ENCODE peak calls at places on chromosome 1, in ten cellular contexts. F is K562; D is CD4-positive, alpha-beta T cell; J is thoracic aorta; I is colonic mucosa; A is right atrium auricular region; O is esophagus muscularis mucosa; R is H1; H is A549; C is IMR-90. B is an unnamed sample.

GRCh38 chr1:24415910-24416665 is 486 bp downstream of the NIPAL3 start:
- DNase-seq in J (no peak), I (peak; percentile 59), A (no peak), O (no peak), R (no peak), F (peak; percentile 41), C (peak; percentile 28), H (peak; percentile 12), D (no peak), B (peak; percentile 45)

GRCh38 chr1:48043524-48043923 is 46.3 kb upstream of the TRABD2B start:
- DNase-seq in R (no peak), D (no peak), A (no peak), F (no peak), H (no peak), I (no peak), J (no peak), C (no peak), O (no peak), B (no peak)

GRCh38 chr1:10624256-10625050 is 149.7 kb downstream of the PEX14 start:
- DNase-seq in A (no peak), R (no peak), J (no peak), C (no peak), D (no peak), I (no peak), O (no peak), H (no peak), F (no peak), B (no peak)

GRCh38 chr1:109589177-109589576 is 30.2 kb downstream of the GNAT2 start:
- DNase-seq in I (no peak), O (no peak), J (no peak), F (no peak), R (no peak), A (no peak), H (no peak), C (no peak), D (no peak), B (no peak)

GRCh38 chr1:217605390-217605789 is 25.5 kb downstream of the GPATCH2 start:
- DNase-seq in H (no peak), F (no peak), O (no peak), C (no peak), A (no peak), D (no peak), R (no peak), J (no peak), I (no peak), B (no peak)

GRCh38 chr1:209751627-209752231 is 4.1 kb upstream of the TRAF3IP3 start:
- DNase-seq in O (no peak), I (no peak), J (no peak), F (no peak), A (no peak), R (no peak), H (no peak), C (no peak), D (no peak), B (no peak)

GRCh38 chr1:234845836-234846235 is 235.9 kb upstream of the IRF2BP2 start:
- DNase-seq in C (no peak), A (no peak), O (no peak), F (no peak), R (no peak), H (no peak), J (no peak), I (no peak), D (no peak), B (no peak)

GRCh38 chr1:227890451-227891222 is 57.1 kb downstream of the WNT9A start:
- DNase-seq in H (no peak), C (no peak), A (peak; percentile 55), F (no peak), J (no peak), R (peak; percentile 42), D (no peak), O (peak; percentile 90), I (peak; percentile 14), B (no peak)

GRCh38 chr1:115332813-115333608 is 5.0 kb downstream of the NGF start:
- DNase-seq in I (no peak), O (no peak), C (peak; percentile 81), D (no peak), J (no peak), R (no peak), A (peak; percentile 77), F (no peak), H (no peak), B (no peak)

GRCh38 chr1:184838374-184838995 is 83.8 kb upstream of the EDEM3 start:
- DNase-seq in F (no peak), R (no peak), I (peak; percentile 40), H (peak; percentile 15), C (peak; percentile 95), D (no peak), O (peak; percentile 93), J (peak; percentile 62), A (peak; percentile 80), B (no peak)

GRCh38 chr1:151612506-151613274 is 840 bp downstream of the SNX27 start:
- DNase-seq in I (peak; percentile 44), F (peak; percentile 69), D (no peak), O (no peak), H (no peak), J (no peak), A (no peak), C (no peak), R (no peak), B (peak; percentile 66)

GRCh38 chr1:184859381-184860105 is 104.9 kb upstream of the EDEM3 start:
- DNase-seq in J (no peak), D (no peak), C (no peak), A (no peak), I (no peak), R (no peak), H (no peak), F (no peak), O (no peak), B (no peak)

GRCh38 chr1:74771913-74772515 is 39.1 kb downstream of the TYW3 start:
- DNase-seq in O (no peak), R (no peak), A (no peak), I (no peak), J (no peak), C (peak; percentile 51), F (peak; percentile 26), H (peak; percentile 1), D (no peak), B (peak; percentile 17)

GRCh38 chr1:201376107-201376463 is 1.4 kb downstream of the TNNT2 start:
- DNase-seq in C (no peak), O (no peak), J (no peak), F (no peak), A (no peak), I (no peak), D (no peak), H (no peak), R (no peak), B (no peak)

GRCh38 chr1:187878883-187879282 is 1050.1 kb downstream of the PLA2G4A start:
- DNase-seq in H (no peak), R (no peak), F (no peak), C (no peak), O (no peak), I (no peak), D (no peak), J (no peak), A (no peak), B (no peak)
- TF ChIP-seq CTCF in H (no peak), R (no peak), F (no peak), C (no peak), O (no peak), I (no peak), D (no peak), J (no peak), A (no peak), B (no peak)

GRCh38 chr1:6303397-6304012 is 42.6 kb upstream of the GPR153 start:
- DNase-seq in F (no peak), C (peak; percentile 4), A (no peak), R (no peak), O (no peak), D (no peak), J (no peak), I (no peak), H (no peak), B (no peak)

GRCh38 chr1:6299557-6300165 is 38.8 kb upstream of the GPR153 start:
- DNase-seq in I (no peak), R (no peak), D (no peak), H (no peak), O (no peak), C (no peak), J (no peak), F (no peak), A (no peak), B (no peak)

GRCh38 chr1:6300342-6301141 is 39.6 kb upstream of the GPR153 start:
- DNase-seq in H (no peak), F (no peak), C (no peak), I (peak; percentile 84), A (no peak), R (no peak), J (no peak), O (no peak), D (no peak), B (no peak)

GRCh38 chr1:6302568-6302967 is 41.7 kb upstream of the GPR153 start:
- DNase-seq in A (no peak), C (no peak), H (no peak), D (no peak), F (no peak), I (no peak), J (no peak), R (no peak), O (no peak), B (no peak)

DNA sequence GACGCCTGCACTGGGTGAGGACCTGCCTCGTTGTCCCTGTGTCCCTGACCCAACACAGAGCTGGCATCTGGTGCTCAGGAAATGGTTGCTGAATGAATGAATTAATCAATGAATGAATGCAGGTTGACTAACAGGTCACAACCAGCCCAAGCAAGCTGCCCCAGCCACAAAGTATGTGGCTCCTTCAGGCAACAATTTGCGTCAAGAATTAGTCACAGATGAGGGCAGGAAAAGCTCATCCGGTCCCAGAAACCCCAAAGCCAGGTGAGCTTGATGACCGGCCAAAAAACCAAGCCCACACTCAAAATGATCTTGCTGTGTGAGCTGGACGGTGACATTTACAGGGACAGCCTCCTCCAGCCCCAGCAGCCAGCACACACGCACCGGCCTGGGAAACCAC is 40.6 kb upstream of the GPR153 start:
- DNase-seq in F (no peak), I (no peak), O (no peak), A (no peak), C (peak; percentile 15), D (no peak), J (no peak), R (no peak), H (no peak), B (no peak)
- H3K27ac ChIP-seq in F (no peak overlapping the region), I (no peak overlapping the region), O (no peak overlapping the region), A (no peak overlapping the region), C (no peak overlapping the region), D (no peak overlapping the region), J (no peak overlapping the region), R (no peak overlapping the region), H (no peak overlapping the region), B (no peak overlapping the region)

GRCh38 chr1:68111804-68112436 is 61.5 kb upstream of the DIRAS3 start:
- DNase-seq in H (peak; percentile 56), O (peak; percentile 92), D (no peak), A (no peak), C (peak; percentile 93), R (peak; percentile 42), I (peak; percentile 58), J (no peak), F (no peak), B (peak; percentile 64)
- TF ChIP-seq CTCF in H (peak; percentile 68), O (peak; percentile 64), D (no peak), A (peak; percentile 69), C (peak; percentile 83), R (peak; percentile 47), I (peak; percentile 44), J (peak; percentile 61), F (peak; percentile 71), B (peak; percentile 82)

DNA sequence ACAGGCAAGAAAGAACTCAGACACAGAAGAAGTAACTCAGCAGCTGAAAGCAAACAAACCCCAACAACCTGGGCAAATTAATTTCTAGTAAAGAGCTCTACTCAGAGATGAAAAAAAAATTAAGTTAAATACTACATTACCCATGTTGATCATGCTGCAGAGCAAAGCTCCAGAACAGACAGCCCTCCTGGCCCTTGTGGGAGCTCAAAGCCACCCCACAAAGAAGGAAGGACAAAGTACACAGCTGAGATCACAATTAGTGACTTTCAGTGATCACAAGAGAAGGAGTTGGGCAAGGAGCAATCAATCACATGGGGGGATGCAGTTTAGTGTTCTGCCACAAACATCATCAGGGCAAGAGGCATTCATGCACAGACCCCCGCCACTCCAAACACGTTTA is 114.3 kb downstream of the DAB1 start:
- DNase-seq in F (no peak), J (no peak), H (no peak), I (no peak), C (no peak), A (no peak), D (no peak), O (no peak), R (no peak), B (no peak)
- H3K27ac ChIP-seq in F (no peak overlapping the region), J (no peak overlapping the region), H (no peak overlapping the region), I (no peak overlapping the region), C (no peak overlapping the region), A (no peak overlapping the region), D (no peak overlapping the region), O (no peak overlapping the region), R (no peak overlapping the region), B (no peak overlapping the region)